ENCODE peak calls at places on chromosomes 12 and 14, in eight cellular contexts. One of them, this sample, is unnamed.
A peak's percentile ranks its signal among the peaks of the same experiment; 100 is the strongest.

GRCh38 chr12:46702581-46703344 is 123.0 kb downstream of the SLC38A4 start:
- DNase-seq in naive thymus-derived CD4-positive, alpha-beta T cell: no peak
- DNase-seq in heart right ventricle: no peak
- DNase-seq in SK-N-SH: no peak
- DNase-seq in skeletal muscle cell: peak; percentile 62
- DNase-seq in esophagus squamous epithelium: no peak
- DNase-seq in HepG2: no peak
- DNase-seq in breast epithelium: peak; percentile 23
- DNase-seq in this sample: no peak

GRCh38 chr12:15244341-15244740 is 23.1 kb upstream of the RERG start:
- DNase-seq in breast epithelium: no peak
- DNase-seq in skeletal muscle cell: no peak
- DNase-seq in naive thymus-derived CD4-positive, alpha-beta T cell: no peak
- DNase-seq in heart right ventricle: no peak
- DNase-seq in HepG2: no peak
- DNase-seq in esophagus squamous epithelium: no peak
- DNase-seq in SK-N-SH: no peak
- DNase-seq in this sample: no peak

GRCh38 chr14:97380539-97380941 is 583.4 kb downstream of the VRK1 start:
- DNase-seq in esophagus squamous epithelium: no peak
- DNase-seq in HepG2: no peak
- DNase-seq in breast epithelium: no peak
- DNase-seq in skeletal muscle cell: no peak
- DNase-seq in heart right ventricle: no peak
- DNase-seq in SK-N-SH: no peak
- DNase-seq in naive thymus-derived CD4-positive, alpha-beta T cell: no peak
- DNase-seq in this sample: no peak

GRCh38 chr14:90168425-90169105 is 87.8 kb upstream of the PSMC1 start:
- DNase-seq in breast epithelium: no peak
- DNase-seq in esophagus squamous epithelium: no peak
- DNase-seq in naive thymus-derived CD4-positive, alpha-beta T cell: no peak
- DNase-seq in HepG2: no peak
- DNase-seq in heart right ventricle: no peak
- DNase-seq in skeletal muscle cell: no peak
- DNase-seq in SK-N-SH: no peak
- DNase-seq in this sample: no peak

GRCh38 chr14:95519699-95520098 is 3.2 kb upstream of the SYNE3 start:
- DNase-seq in skeletal muscle cell: no peak
- DNase-seq in breast epithelium: no peak
- DNase-seq in esophagus squamous epithelium: peak; percentile 40
- DNase-seq in naive thymus-derived CD4-positive, alpha-beta T cell: peak; percentile 80
- DNase-seq in heart right ventricle: peak; percentile 62
- DNase-seq in HepG2: no peak
- DNase-seq in SK-N-SH: peak; percentile 79
- DNase-seq in this sample: peak; percentile 80

GRCh38 chr14:94394594-94395305 is 6.3 kb upstream of the SERPINA1 start:
- DNase-seq in HepG2: peak; percentile 74
- DNase-seq in skeletal muscle cell: peak; percentile 80
- DNase-seq in breast epithelium: no peak
- DNase-seq in esophagus squamous epithelium: no peak
- DNase-seq in naive thymus-derived CD4-positive, alpha-beta T cell: no peak
- DNase-seq in SK-N-SH: no peak
- DNase-seq in heart right ventricle: peak; percentile 21
- DNase-seq in this sample: no peak

GRCh38 chr14:74846968-74847549 is 28.9 kb downstream of the PROX2 start:
- DNase-seq in naive thymus-derived CD4-positive, alpha-beta T cell: no peak
- DNase-seq in breast epithelium: no peak
- DNase-seq in esophagus squamous epithelium: no peak
- DNase-seq in HepG2: no peak
- DNase-seq in SK-N-SH: no peak
- DNase-seq in skeletal muscle cell: peak; percentile 36
- DNase-seq in heart right ventricle: no peak
- DNase-seq in this sample: peak; percentile 40

GRCh38 chr14:36829547-36829946 is 167.9 kb downstream of the PAX9 start:
- DNase-seq in skeletal muscle cell: no peak
- DNase-seq in SK-N-SH: no peak
- DNase-seq in breast epithelium: no peak
- DNase-seq in naive thymus-derived CD4-positive, alpha-beta T cell: no peak
- DNase-seq in esophagus squamous epithelium: no peak
- DNase-seq in heart right ventricle: no peak
- DNase-seq in HepG2: no peak
- DNase-seq in this sample: no peak

GRCh38 chr14:83709116-83709515 is 1820.8 kb upstream of the FLRT2 start:
- DNase-seq in skeletal muscle cell: no peak
- DNase-seq in naive thymus-derived CD4-positive, alpha-beta T cell: no peak
- DNase-seq in SK-N-SH: no peak
- DNase-seq in esophagus squamous epithelium: no peak
- DNase-seq in breast epithelium: no peak
- DNase-seq in HepG2: no peak
- DNase-seq in heart right ventricle: no peak
- DNase-seq in this sample: no peak

GRCh38 chr14:76056128-76056527 is 70.6 kb downstream of the IFT43 start:
- DNase-seq in skeletal muscle cell: no peak
- DNase-seq in SK-N-SH: no peak
- DNase-seq in HepG2: no peak
- DNase-seq in heart right ventricle: no peak
- DNase-seq in naive thymus-derived CD4-positive, alpha-beta T cell: no peak
- DNase-seq in breast epithelium: no peak
- DNase-seq in esophagus squamous epithelium: no peak
- DNase-seq in this sample: no peak

GRCh38 chr12:95989504-95990123 is 6.5 kb downstream of the HAL start:
- DNase-seq in heart right ventricle: no peak
- DNase-seq in HepG2: no peak
- DNase-seq in breast epithelium: no peak
- DNase-seq in SK-N-SH: peak; percentile 64
- DNase-seq in naive thymus-derived CD4-positive, alpha-beta T cell: no peak
- DNase-seq in skeletal muscle cell: no peak
- DNase-seq in esophagus squamous epithelium: no peak
- DNase-seq in this sample: no peak

GRCh38 chr12:4496145-4496838 is 42.4 kb upstream of the RAD51AP1 start:
- DNase-seq in breast epithelium: no peak
- DNase-seq in skeletal muscle cell: no peak
- DNase-seq in esophagus squamous epithelium: no peak
- DNase-seq in heart right ventricle: no peak
- DNase-seq in SK-N-SH: no peak
- DNase-seq in HepG2: no peak
- DNase-seq in naive thymus-derived CD4-positive, alpha-beta T cell: no peak
- DNase-seq in this sample: no peak

GRCh38 chr12:105317453-105317852 is 13.0 kb upstream of the C12orf75 start:
- DNase-seq in esophagus squamous epithelium: no peak
- DNase-seq in heart right ventricle: no peak
- DNase-seq in HepG2: no peak
- DNase-seq in skeletal muscle cell: no peak
- DNase-seq in breast epithelium: no peak
- DNase-seq in naive thymus-derived CD4-positive, alpha-beta T cell: no peak
- DNase-seq in SK-N-SH: no peak
- DNase-seq in this sample: no peak

GRCh38 chr12:107668320-107668719 is 17.3 kb upstream of the PWP1 start:
- DNase-seq in esophagus squamous epithelium: no peak
- DNase-seq in heart right ventricle: no peak
- DNase-seq in skeletal muscle cell: no peak
- DNase-seq in naive thymus-derived CD4-positive, alpha-beta T cell: no peak
- DNase-seq in HepG2: no peak
- DNase-seq in breast epithelium: no peak
- DNase-seq in SK-N-SH: no peak
- DNase-seq in this sample: no peak

GRCh38 chr12:54370218-54370730 is 6.0 kb upstream of the GPR84 start:
- DNase-seq in HepG2: no peak
- DNase-seq in heart right ventricle: peak; percentile 85
- DNase-seq in SK-N-SH: peak; percentile 84
- DNase-seq in naive thymus-derived CD4-positive, alpha-beta T cell: no peak
- DNase-seq in skeletal muscle cell: peak; percentile 56
- DNase-seq in breast epithelium: peak; percentile 65
- DNase-seq in esophagus squamous epithelium: no peak
- DNase-seq in this sample: no peak

GRCh38 chr12:60977966-60978365 is 1282.2 kb upstream of the USP15 start:
- DNase-seq in esophagus squamous epithelium: no peak
- DNase-seq in breast epithelium: no peak
- DNase-seq in heart right ventricle: no peak
- DNase-seq in skeletal muscle cell: no peak
- DNase-seq in HepG2: no peak
- DNase-seq in SK-N-SH: no peak
- DNase-seq in naive thymus-derived CD4-positive, alpha-beta T cell: no peak
- DNase-seq in this sample: no peak

GRCh38 chr12:18239561-18239960 is 21.8 kb upstream of the PIK3C2G start:
- DNase-seq in HepG2: no peak
- DNase-seq in SK-N-SH: no peak
- DNase-seq in breast epithelium: no peak
- DNase-seq in naive thymus-derived CD4-positive, alpha-beta T cell: no peak
- DNase-seq in skeletal muscle cell: no peak
- DNase-seq in esophagus squamous epithelium: no peak
- DNase-seq in heart right ventricle: no peak
- DNase-seq in this sample: no peak

GRCh38 chr14:95482967-95483842 is 33.2 kb downstream of the SYNE3 start:
- DNase-seq in SK-N-SH: no peak
- DNase-seq in naive thymus-derived CD4-positive, alpha-beta T cell: no peak
- DNase-seq in heart right ventricle: peak; percentile 74
- DNase-seq in esophagus squamous epithelium: no peak
- DNase-seq in skeletal muscle cell: peak; percentile 84
- DNase-seq in breast epithelium: peak; percentile 72
- DNase-seq in HepG2: peak; percentile 49
- DNase-seq in this sample: peak; percentile 97

GRCh38 chr12:69101505-69101904 is 137.9 kb upstream of the CPSF6 start:
- DNase-seq in naive thymus-derived CD4-positive, alpha-beta T cell: no peak
- DNase-seq in SK-N-SH: no peak
- DNase-seq in heart right ventricle: no peak
- DNase-seq in skeletal muscle cell: no peak
- DNase-seq in breast epithelium: no peak
- DNase-seq in esophagus squamous epithelium: no peak
- DNase-seq in HepG2: peak; percentile 49
- DNase-seq in this sample: no peak

DNA sequence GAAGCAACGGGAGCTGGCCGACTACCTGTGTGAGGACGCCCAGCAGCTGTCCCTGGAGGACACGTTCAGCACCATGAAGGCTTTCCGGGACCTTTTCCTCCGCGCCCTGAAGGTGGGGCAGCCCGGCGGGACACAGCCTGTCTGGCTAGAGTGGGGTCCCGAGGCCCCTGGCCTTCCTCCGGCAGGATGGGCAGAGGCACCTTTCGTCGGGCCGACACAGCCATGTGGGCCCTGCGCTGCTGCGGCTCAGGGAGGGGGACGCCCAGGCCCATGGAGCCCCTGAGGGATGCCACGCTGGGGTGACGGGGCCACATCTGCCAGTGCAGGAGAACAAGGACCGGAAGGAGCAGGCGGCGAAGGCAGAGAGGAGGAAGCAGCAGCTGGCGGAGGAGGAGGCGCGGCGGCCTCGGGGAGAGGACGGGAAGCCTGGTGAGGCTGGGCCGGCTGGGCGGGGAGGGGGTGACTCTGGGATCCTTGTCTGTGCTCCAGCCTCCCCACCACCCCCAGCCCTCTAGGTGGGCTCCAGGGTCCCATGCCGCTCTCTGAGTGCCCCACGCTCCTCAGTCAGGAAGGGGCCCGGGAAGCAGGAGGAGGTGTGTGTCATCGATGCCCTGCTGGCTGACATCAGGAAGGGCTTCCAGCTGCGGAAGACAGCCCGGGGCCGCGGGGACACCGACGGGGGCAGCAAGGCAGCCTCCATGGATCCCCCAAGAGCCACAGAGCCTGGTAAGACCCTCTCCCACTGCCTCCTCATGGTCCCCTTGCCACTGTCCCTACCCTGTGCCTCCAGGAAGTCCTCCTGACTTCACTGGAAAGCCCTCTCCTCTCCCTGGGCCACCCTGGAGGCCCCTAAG is 10.9 kb upstream of the ADSS1 start:
- DNase-seq in skeletal muscle cell: no peak
- DNase-seq in heart right ventricle: no peak
- DNase-seq in SK-N-SH: no peak
- DNase-seq in breast epithelium: no peak
- DNase-seq in esophagus squamous epithelium: no peak
- DNase-seq in HepG2: no peak
- DNase-seq in naive thymus-derived CD4-positive, alpha-beta T cell: no peak
- DNase-seq in this sample: no peak
- H3K4me3 ChIP-seq in skeletal muscle cell: no peak overlapping the region
- H3K4me3 ChIP-seq in heart right ventricle: no peak overlapping the region
- H3K4me3 ChIP-seq in SK-N-SH: no peak overlapping the region
- H3K4me3 ChIP-seq in breast epithelium: no peak overlapping the region
- H3K4me3 ChIP-seq in esophagus squamous epithelium: no peak overlapping the region
- H3K4me3 ChIP-seq in HepG2: no peak overlapping the region
- H3K4me3 ChIP-seq in naive thymus-derived CD4-positive, alpha-beta T cell: no peak overlapping the region
- H3K4me3 ChIP-seq in this sample: no peak overlapping the region

GRCh38 chr14:86673523-86673969 is 1143.6 kb downstream of the FLRT2 start:
- DNase-seq in skeletal muscle cell: no peak
- DNase-seq in esophagus squamous epithelium: no peak
- DNase-seq in SK-N-SH: no peak
- DNase-seq in breast epithelium: no peak
- DNase-seq in HepG2: peak; percentile 75
- DNase-seq in heart right ventricle: no peak
- DNase-seq in naive thymus-derived CD4-positive, alpha-beta T cell: no peak
- DNase-seq in this sample: no peak

GRCh38 chr14:86672071-86672470 is 1142.1 kb downstream of the FLRT2 start:
- DNase-seq in heart right ventricle: no peak
- DNase-seq in HepG2: no peak
- DNase-seq in breast epithelium: no peak
- DNase-seq in skeletal muscle cell: no peak
- DNase-seq in esophagus squamous epithelium: no peak
- DNase-seq in naive thymus-derived CD4-positive, alpha-beta T cell: no peak
- DNase-seq in SK-N-SH: no peak
- DNase-seq in this sample: no peak

DNA sequence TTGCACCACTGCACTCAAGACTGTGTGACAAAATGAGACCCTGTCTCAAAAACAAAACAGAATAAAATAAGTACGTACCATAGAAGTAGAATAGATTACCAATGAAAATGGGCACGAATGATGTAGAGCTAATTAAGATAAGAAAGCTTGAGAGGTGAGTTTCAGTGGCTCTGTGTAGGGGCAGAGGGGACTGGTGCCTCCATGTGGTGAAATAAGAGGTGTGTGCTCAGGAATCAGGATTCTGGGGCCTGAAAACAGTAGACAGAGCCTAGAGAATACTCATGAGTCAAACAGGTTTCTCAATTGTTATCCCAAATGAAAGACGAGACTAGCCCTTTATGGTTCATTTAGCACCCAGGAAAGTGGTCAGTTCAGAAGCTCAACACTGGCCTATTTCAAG is 1145.1 kb downstream of the FLRT2 start:
- DNase-seq in HepG2: no peak
- DNase-seq in skeletal muscle cell: no peak
- DNase-seq in esophagus squamous epithelium: no peak
- DNase-seq in SK-N-SH: no peak
- DNase-seq in breast epithelium: no peak
- DNase-seq in naive thymus-derived CD4-positive, alpha-beta T cell: no peak
- DNase-seq in heart right ventricle: no peak
- DNase-seq in this sample: no peak
- H3K4me3 ChIP-seq in HepG2: no peak overlapping the region
- H3K4me3 ChIP-seq in skeletal muscle cell: no peak overlapping the region
- H3K4me3 ChIP-seq in esophagus squamous epithelium: no peak overlapping the region
- H3K4me3 ChIP-seq in SK-N-SH: no peak overlapping the region
- H3K4me3 ChIP-seq in breast epithelium: no peak overlapping the region
- H3K4me3 ChIP-seq in naive thymus-derived CD4-positive, alpha-beta T cell: no peak overlapping the region
- H3K4me3 ChIP-seq in heart right ventricle: no peak overlapping the region
- H3K4me3 ChIP-seq in this sample: no peak overlapping the region

GRCh38 chr12:132495629-132496207 is 5.8 kb downstream of the FBRSL1 start:
- DNase-seq in naive thymus-derived CD4-positive, alpha-beta T cell: no peak
- DNase-seq in SK-N-SH: no peak
- DNase-seq in breast epithelium: no peak
- DNase-seq in esophagus squamous epithelium: no peak
- DNase-seq in skeletal muscle cell: no peak
- DNase-seq in heart right ventricle: no peak
- DNase-seq in HepG2: no peak
- DNase-seq in this sample: no peak
- H3K4me3 ChIP-seq in naive thymus-derived CD4-positive, alpha-beta T cell: no peak overlapping the region
- H3K4me3 ChIP-seq in SK-N-SH: no peak overlapping the region
- H3K4me3 ChIP-seq in breast epithelium: no peak overlapping the region
- H3K4me3 ChIP-seq in esophagus squamous epithelium: no peak overlapping the region
- H3K4me3 ChIP-seq in skeletal muscle cell: no peak overlapping the region
- H3K4me3 ChIP-seq in heart right ventricle: no peak overlapping the region
- H3K4me3 ChIP-seq in HepG2: no peak overlapping the region
- H3K4me3 ChIP-seq in this sample: no peak overlapping the region

GRCh38 chr14:35047961-35048513 is 2.0 kb downstream of the FAM177A1 start:
- DNase-seq in HepG2: peak; percentile 26
- DNase-seq in skeletal muscle cell: no peak
- DNase-seq in naive thymus-derived CD4-positive, alpha-beta T cell: no peak
- DNase-seq in esophagus squamous epithelium: no peak
- DNase-seq in breast epithelium: no peak
- DNase-seq in SK-N-SH: no peak
- DNase-seq in heart right ventricle: no peak
- DNase-seq in this sample: no peak
- H3K4me3 ChIP-seq in HepG2: peak overlapping the region; percentile 3
- H3K4me3 ChIP-seq in skeletal muscle cell: no peak overlapping the region
- H3K4me3 ChIP-seq in naive thymus-derived CD4-positive, alpha-beta T cell: no peak overlapping the region
- H3K4me3 ChIP-seq in esophagus squamous epithelium: no peak overlapping the region
- H3K4me3 ChIP-seq in breast epithelium: no peak overlapping the region
- H3K4me3 ChIP-seq in SK-N-SH: no peak overlapping the region
- H3K4me3 ChIP-seq in heart right ventricle: no peak overlapping the region
- H3K4me3 ChIP-seq in this sample: no peak overlapping the region

This sample was measured in HFF-Myc.